ENCODE peak calls at places on chromosome 5, in seven cellular contexts. M is K562, N is H1, A is GM12892, T is SK-N-SH, P is GM12878, H is HepG2. J is an unnamed sample.

GRCh38 chr5:170034231-170034630 is 53.9 kb upstream of the INSYN2B start:
- DNase-seq in H (no peak), N (no peak), M (no peak), P (no peak), T (no peak), A (no peak), J (no peak)

GRCh38 chr5:139364466-139364865 is 18.6 kb downstream of the SLC23A1 start:
- DNase-seq in T (no peak), P (no peak), H (no peak), N (no peak), A (no peak), M (no peak), J (no peak)

GRCh38 chr5:87170799-87171198 is 96.9 kb upstream of the RASA1 start:
- DNase-seq in N (no peak), M (no peak), H (no peak), T (no peak), A (no peak), P (no peak), J (no peak)

GRCh38 chr5:31270396-31270795 is 76.9 kb downstream of the CDH6 start:
- DNase-seq in H (peak), N (no peak), P (no peak), M (peak), A (no peak), T (peak), J (no peak)

GRCh38 chr5:17147225-17148120 is 70.0 kb upstream of the BASP1 start:
- DNase-seq in A (no peak), N (no peak), M (no peak), H (no peak), T (no peak), P (no peak), J (no peak)

GRCh38 chr5:135139397-135140134 is 105.5 kb upstream of the PITX1 start:
- DNase-seq in P (no peak), N (no peak), M (peak), A (no peak), H (peak), T (no peak), J (no peak)

GRCh38 chr5:75668988-75669760 is 48.1 kb downstream of the POC5 start:
- DNase-seq in T (no peak), P (peak), H (peak), M (peak), A (peak), N (no peak), J (peak)

GRCh38 chr5:151029856-151030336 is 9.5 kb downstream of the GPX3 start:
- DNase-seq in A (no peak), M (no peak), P (no peak), N (no peak), T (no peak), H (no peak), J (no peak)

GRCh38 chr5:61744690-61745619 is 412.9 kb downstream of the ZSWIM6 start:
- DNase-seq in N (no peak), T (no peak), H (peak), M (no peak), A (no peak), P (no peak), J (no peak)

GRCh38 chr5:62306494-62307363 is 723 bp downstream of the KIF2A start:
- DNase-seq in A (peak), M (no peak), P (no peak), H (no peak), T (peak), N (no peak), J (peak)

GRCh38 chr5:181163487-181164075 is 16.2 kb downstream of the OR2V2 start:
- DNase-seq in P (no peak), H (no peak), T (no peak), N (peak), M (peak), A (no peak), J (no peak)

GRCh38 chr5:148860599-148860998 is 34.2 kb downstream of the ADRB2 start:
- DNase-seq in N (no peak), P (no peak), M (no peak), T (no peak), A (no peak), H (no peak), J (no peak)

GRCh38 chr5:122937914-122938313 is 92.5 kb downstream of the SNX24 start:
- DNase-seq in H (no peak), N (no peak), M (no peak), P (no peak), A (no peak), T (no peak), J (no peak)

GRCh38 chr5:64166201-64166959 is 737 bp downstream of the RNF180 start:
- DNase-seq in T (no peak), M (no peak), A (no peak), H (no peak), P (no peak), N (no peak), J (peak)

GRCh38 chr5:160347453-160347852 is 23.0 kb downstream of the C1QTNF2 start:
- DNase-seq in H (no peak), P (no peak), T (no peak), M (no peak), N (no peak), A (no peak), J (no peak)

GRCh38 chr5:142680605-142681259 is 5.2 kb downstream of the FGF1 start:
- DNase-seq in H (peak), T (no peak), P (no peak), N (no peak), A (no peak), M (no peak), J (no peak)

GRCh38 chr5:35859101-35859661 is 2.5 kb downstream of the IL7R start:
- DNase-seq in P (no peak), M (no peak), N (no peak), H (no peak), T (no peak), A (no peak), J (no peak)

GRCh38 chr5:140205952-140206351 is 31.0 kb downstream of the CYSTM1 start:
- DNase-seq in M (peak), A (no peak), P (no peak), H (no peak), T (no peak), N (peak), J (no peak)

GRCh38 chr5:1807479-1808185 is 6.4 kb downstream of the NDUFS6 start:
- DNase-seq in H (no peak), P (no peak), M (no peak), N (no peak), A (no peak), T (no peak), J (no peak)

GRCh38 chr5:1966461-1966860 is 83.7 kb upstream of the IRX4 start:
- DNase-seq in M (no peak), P (no peak), N (no peak), A (no peak), T (no peak), H (no peak), J (no peak)

GRCh38 chr5:142323480-142324376 is 1.1 kb downstream of the SPRY4 start:
- DNase-seq in P (no peak), M (no peak), A (no peak), N (no peak), T (peak), H (no peak), J (no peak)

GRCh38 chr5:95986937-95987520 is 25.4 kb upstream of the ELL2 start:
- DNase-seq in M (no peak), T (no peak), P (no peak), H (peak), A (no peak), N (no peak), J (no peak)

GRCh38 chr5:95986001-95986400 is 24.4 kb upstream of the ELL2 start:
- DNase-seq in N (no peak), H (no peak), P (no peak), A (no peak), M (no peak), T (no peak), J (no peak)

GRCh38 chr5:95988877-95989276 is 27.2 kb upstream of the ELL2 start:
- DNase-seq in P (no peak), H (peak), A (no peak), M (no peak), T (no peak), N (no peak), J (no peak)

GRCh38 chr5:95988094-95988493 is 26.4 kb upstream of the ELL2 start:
- DNase-seq in H (peak), P (no peak), N (no peak), M (no peak), A (no peak), T (no peak), J (no peak)

DNA sequence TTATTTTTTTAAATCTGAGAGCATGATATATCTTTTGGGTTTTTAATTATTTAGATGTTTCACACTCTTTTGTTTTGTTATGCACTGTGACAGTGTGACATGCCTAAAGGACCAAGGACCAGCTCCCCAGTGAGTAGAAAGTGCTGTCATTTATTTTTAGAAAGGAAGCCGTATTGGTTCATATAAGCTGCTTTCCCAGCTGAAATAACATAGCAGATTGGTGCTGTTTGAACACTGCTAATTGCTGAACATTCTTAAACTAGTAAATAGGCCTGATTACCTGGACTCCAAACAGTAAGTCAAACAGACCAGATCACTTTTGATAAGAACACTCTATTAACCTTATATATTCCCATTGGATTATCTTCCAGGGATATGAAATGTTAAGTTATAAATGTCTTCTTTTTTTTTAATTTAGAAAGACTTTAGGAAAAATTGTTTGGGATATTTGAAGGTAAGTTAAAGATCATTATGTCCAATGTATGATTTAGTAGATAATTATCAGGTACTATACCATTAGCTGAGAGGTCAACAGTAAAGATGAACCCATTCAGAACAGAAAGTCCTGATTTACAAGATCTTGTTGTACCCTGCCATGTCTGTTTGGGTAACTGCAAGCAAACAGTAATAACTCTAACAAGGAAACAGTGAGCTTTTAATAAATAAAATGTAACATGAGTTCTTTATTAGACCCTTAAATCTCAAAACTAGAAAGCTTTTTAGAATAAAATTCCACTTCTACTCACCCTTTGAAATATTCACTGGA is 27.8 kb upstream of the ELL2 start:
- DNase-seq in T (no peak), N (no peak), P (no peak), A (no peak), H (no peak), M (no peak), J (no peak)
- TF ChIP-seq POLR2AphosphoS5 in T (no peak), N (no peak), P (no peak), A (no peak), H (no peak), M (no peak), J (no peak)

GRCh38 chr5:42745856-42746255 is 10.8 kb upstream of the CCDC152 start:
- DNase-seq in N (no peak), T (no peak), A (no peak), M (no peak), P (no peak), H (no peak), J (no peak)
- TF ChIP-seq TAF1 in N (no peak), T (no peak), A (no peak), M (no peak), P (no peak), H (no peak), J (no peak)

DNA sequence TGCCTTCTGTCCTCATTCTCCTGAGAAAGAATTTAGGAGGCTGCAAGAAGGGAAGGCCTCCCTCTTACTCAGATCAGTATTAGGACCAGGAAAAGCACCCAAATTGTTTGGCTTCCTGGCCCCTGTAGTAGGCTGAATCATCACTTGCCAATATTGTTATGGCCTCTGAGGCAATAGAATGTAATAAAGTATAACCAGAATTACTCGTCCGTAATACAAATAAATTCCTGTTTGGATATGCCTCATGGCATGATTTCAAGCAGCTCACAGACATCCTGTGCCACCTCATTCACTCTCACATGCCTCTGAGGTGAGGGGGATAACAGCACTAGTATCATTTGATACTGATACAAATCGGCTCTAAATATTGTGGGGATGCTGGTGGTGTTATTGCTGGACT is 427.3 kb downstream of the ISL1 start:
- DNase-seq in A (no peak), H (no peak), N (no peak), M (no peak), P (no peak), T (no peak), J (no peak)
- TF ChIP-seq POLR2AphosphoS5 in A (no peak), H (no peak), N (no peak), M (no peak), P (no peak), T (no peak), J (no peak)

DNA sequence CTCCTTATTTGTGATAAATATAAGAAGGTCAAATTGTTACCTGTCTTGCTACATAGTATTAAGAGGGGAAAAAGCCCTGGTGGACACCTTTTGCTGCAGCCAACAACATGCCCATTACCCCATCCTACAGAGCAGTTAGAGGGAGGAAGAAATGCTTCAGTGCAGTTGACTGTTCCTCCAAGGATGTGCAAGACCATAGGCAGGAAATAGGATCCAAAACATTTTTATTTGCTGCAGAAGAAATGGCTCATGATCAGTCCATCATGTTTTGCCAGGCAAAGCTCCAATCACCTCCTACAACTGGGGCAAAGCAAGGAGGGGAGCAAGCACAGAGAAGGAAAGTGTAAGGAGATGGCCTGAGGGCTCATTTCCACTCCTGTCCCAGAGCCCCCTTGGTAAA is 399.1 kb upstream of the PIK3R1 start:
- DNase-seq in H (no peak), P (no peak), T (no peak), A (no peak), M (no peak), N (no peak), J (no peak)
- TF ChIP-seq TAF1 in H (no peak), P (no peak), T (no peak), A (no peak), M (no peak), N (no peak), J (no peak)

GRCh38 chr5:175475248-175475647 is 3.1 kb upstream of the SFXN1 start:
- DNase-seq in A (no peak), P (no peak), T (no peak), N (no peak), M (no peak), H (peak), J (no peak)

GRCh38 chr5:175478008-175478383 is 364 bp upstream of the SFXN1 start:
- DNase-seq in T (no peak), N (no peak), H (no peak), A (no peak), M (peak), P (no peak), J (no peak)

GRCh38 chr5:175477440-175477839 is 920 bp upstream of the SFXN1 start:
- DNase-seq in A (no peak), H (no peak), N (no peak), P (no peak), M (no peak), T (no peak), J (no peak)

GRCh38 chr5:175479125-175479881 is 943 bp downstream of the SFXN1 start:
- DNase-seq in H (peak), M (no peak), A (no peak), P (no peak), T (peak), N (no peak), J (no peak)

DNA sequence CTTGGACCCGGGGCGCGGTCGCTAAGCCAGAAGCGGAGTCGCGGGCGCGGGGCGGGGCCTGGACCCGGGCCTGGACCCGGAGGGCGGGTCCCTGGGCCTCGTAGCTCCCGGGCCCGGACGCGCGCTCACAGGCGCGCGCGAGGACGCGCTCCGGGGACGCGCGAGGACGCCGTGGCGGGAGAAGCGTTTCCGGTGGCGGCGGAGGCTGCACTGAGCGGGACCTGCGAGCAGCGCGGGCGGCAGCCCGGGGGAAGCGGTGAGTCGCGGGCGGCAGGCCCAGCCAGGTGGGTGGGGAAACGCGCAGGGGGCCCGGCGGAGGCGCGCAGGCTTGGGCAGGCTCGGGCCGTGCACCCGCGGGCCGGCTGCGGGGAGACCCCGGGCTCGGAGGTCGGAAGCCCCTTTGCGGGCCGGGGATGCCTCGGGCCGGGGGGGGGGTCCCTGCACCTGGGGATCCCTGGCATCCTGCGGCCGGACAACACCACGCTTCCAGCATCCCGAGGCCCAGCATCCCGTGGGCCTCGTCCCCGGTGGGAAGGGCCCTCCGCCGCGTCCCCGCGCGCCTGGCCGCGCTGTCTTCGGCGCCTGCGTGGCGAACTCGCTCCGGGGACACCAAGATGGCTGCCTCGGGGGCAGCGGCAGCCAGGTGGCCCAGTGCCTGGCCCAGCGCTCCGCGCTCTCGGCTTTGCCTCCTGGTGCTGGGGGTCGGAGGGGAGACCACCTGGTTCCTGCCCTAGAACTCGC is at the start of gene SFXN1:
- DNase-seq in H (peak), P (no peak), N (peak), T (peak), A (peak), M (peak), J (peak)
- TF ChIP-seq POLR2AphosphoS5 in H (peak), P (peak), N (no peak), T (peak), A (peak), M (peak), J (peak)

GRCh38 chr5:26339576-26339975 is 698.8 kb downstream of the CDH9 start:
- DNase-seq in P (no peak), A (no peak), H (no peak), T (no peak), N (no peak), M (no peak), J (no peak)

DNA sequence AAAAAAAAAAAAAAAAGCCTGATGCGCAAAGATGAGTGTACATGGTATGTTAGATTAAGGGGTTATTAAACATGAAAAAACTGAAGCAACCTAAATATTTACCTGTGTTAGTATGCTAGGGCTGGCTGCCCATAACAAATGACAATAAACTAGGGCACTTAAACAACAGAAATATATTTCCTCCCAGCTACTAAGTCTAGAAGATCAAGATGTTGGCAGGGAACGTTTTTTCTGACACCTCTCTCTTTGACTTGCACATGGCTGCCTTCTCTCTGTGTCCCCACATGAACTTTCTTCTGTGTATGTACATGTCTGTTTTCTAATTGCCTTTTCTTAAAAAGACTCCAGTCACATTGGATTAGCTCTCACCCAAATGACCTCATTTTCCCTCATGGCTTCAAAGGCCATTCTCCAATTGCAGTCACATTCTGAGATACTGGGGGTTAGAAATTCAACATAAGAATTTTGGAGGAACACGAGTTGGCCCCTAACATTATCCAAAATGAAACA is 694.5 kb downstream of the CDH9 start:
- DNase-seq in A (no peak), P (no peak), M (no peak), H (no peak), T (no peak), N (no peak), J (no peak)
- TF ChIP-seq TAF1 in A (no peak), P (no peak), M (no peak), H (no peak), T (no peak), N (no peak), J (no peak)

DNA sequence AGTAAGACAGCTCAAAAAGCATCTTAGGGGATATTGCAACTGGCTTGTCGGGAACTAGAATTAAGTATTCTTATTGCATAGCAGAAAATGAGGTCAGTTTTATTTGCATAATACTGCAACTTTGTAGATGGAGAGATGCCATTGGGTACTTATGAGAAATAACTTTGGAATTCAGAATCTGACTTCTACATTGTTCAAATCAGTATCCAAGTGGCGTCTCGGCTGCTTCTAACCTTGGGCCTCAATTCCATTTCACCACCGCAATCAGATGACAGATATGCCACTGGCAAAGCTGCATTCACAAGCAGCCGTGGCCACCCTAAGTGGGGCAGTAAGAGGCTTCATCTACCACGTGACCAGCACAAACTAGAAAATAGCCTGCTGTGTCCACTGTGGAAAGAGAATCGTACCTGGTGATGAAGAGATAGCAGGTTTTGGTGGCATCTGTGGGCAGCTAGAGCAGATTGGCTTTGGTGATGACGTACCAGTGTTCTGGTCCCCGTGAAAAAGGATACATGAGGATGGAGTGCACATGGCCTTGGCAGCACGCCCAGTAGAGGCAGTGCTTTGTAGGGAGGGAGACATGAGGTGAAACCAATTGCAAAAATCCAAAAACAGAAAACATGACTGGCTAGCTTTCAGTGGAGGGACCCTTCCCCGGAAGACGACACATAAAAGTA is 116.6 kb downstream of the KLHL3 start:
- DNase-seq in T (peak), H (no peak), N (no peak), M (no peak), P (no peak), A (no peak), J (no peak)
- TF ChIP-seq POLR2AphosphoS5 in T (no peak), H (no peak), N (no peak), M (no peak), P (no peak), A (no peak), J (no peak)

J was measured in GM12891.